ENCODE peak calls at places on chromosome 19, in six cellular contexts. X is lower leg skin, H is mucosa of descending colon, F is AG04450, Y is neural crest cell, J is WERI-Rb-1. B is an unnamed sample.

GRCh38 chr19:23190341-23190740 is 59.9 kb downstream of the ZNF724 start:
- DNase-seq in X (no peak), H (no peak), F (no peak), Y (no peak), J (no peak), B (no peak)

GRCh38 chr19:52248256-52248655 is 21.1 kb upstream of the ZNF766 start:
- DNase-seq in X (peak; percentile 33), H (no peak), F (no peak), Y (peak; percentile 20), J (peak; percentile 77), B (no peak)

GRCh38 chr19:29442094-29442493 is 83.7 kb upstream of the VSTM2B start:
- DNase-seq in X (no peak), H (no peak), F (no peak), Y (no peak), J (no peak), B (no peak)

GRCh38 chr19:41951686-41952172 is 7.4 kb downstream of the RABAC1 start:
- DNase-seq in X (peak; percentile 52), H (peak; percentile 78), F (peak; percentile 16), Y (peak; percentile 96), J (peak; percentile 89), B (peak; percentile 86)

GRCh38 chr19:56720281-56720680 is 48.7 kb upstream of the ZNF835 start:
- DNase-seq in X (no peak), H (no peak), F (no peak), Y (no peak), J (peak; percentile 16), B (no peak)

GRCh38 chr19:45250832-45251451 is at the start of gene MARK4:
- DNase-seq in X (no peak), H (no peak), F (no peak), Y (peak; percentile 48), J (peak; percentile 58), B (peak; percentile 56)

GRCh38 chr19:2869618-2870017 is 2.5 kb downstream of the ZNF556 start:
- DNase-seq in X (no peak), H (no peak), F (no peak), Y (no peak), J (no peak), B (no peak)

GRCh38 chr19:45825263-45825605 is 10.1 kb upstream of the RSPH6A start:
- DNase-seq in X (no peak), H (no peak), F (no peak), Y (no peak), J (no peak), B (no peak)

GRCh38 chr19:2982983-2983350 is 5.6 kb downstream of the TLE6 start:
- DNase-seq in X (peak; percentile 81), H (peak; percentile 78), F (peak; percentile 61), Y (no peak), J (peak; percentile 63), B (no peak)

GRCh38 chr19:28292822-28293500 is 920.0 kb downstream of the UQCRFS1 start:
- DNase-seq in X (no peak), H (no peak), F (no peak), Y (no peak), J (no peak), B (no peak)

GRCh38 chr19:54297759-54298305 is 15.1 kb downstream of the LILRA5 start:
- DNase-seq in X (no peak), H (no peak), F (no peak), Y (no peak), J (no peak), B (no peak)

GRCh38 chr19:37955986-37956385 is 49.0 kb downstream of the SIPA1L3 start:
- DNase-seq in X (no peak), H (no peak), F (no peak), Y (no peak), J (no peak), B (no peak)

GRCh38 chr19:50728084-50728737 is 5.0 kb downstream of the CLEC11A start:
- DNase-seq in X (peak; percentile 72), H (peak; percentile 71), F (no peak), Y (peak; percentile 89), J (peak; percentile 23), B (no peak)

GRCh38 chr19:2700660-2701360 is 1.7 kb downstream of the GNG7 start:
- DNase-seq in X (no peak), H (no peak), F (no peak), Y (no peak), J (no peak), B (no peak)

GRCh38 chr19:18273566-18274302 is 518 bp downstream of the IQCN start:
- DNase-seq in X (no peak), H (no peak), F (no peak), Y (no peak), J (no peak), B (no peak)

GRCh38 chr19:2809387-2810140 is 10.1 kb upstream of the ZNF554 start:
- DNase-seq in X (no peak), H (no peak), F (no peak), Y (no peak), J (no peak), B (no peak)

GRCh38 chr19:5292843-5293606 is 47.6 kb downstream of the PTPRS start:
- DNase-seq in X (no peak), H (no peak), F (peak; percentile 36), Y (peak; percentile 63), J (peak; percentile 73), B (peak; percentile 43)

GRCh38 chr19:7637374-7638256 is 705 bp downstream of the STXBP2 start:
- DNase-seq in X (no peak), H (peak; percentile 85), F (no peak), Y (no peak), J (no peak), B (no peak)

GRCh38 chr19:36999313-36999712 is 78.9 kb upstream of the ZNF420 start:
- DNase-seq in X (no peak), H (no peak), F (no peak), Y (no peak), J (no peak), B (no peak)

GRCh38 chr19:37988758-37989635 is 82.0 kb downstream of the SIPA1L3 start:
- DNase-seq in X (no peak), H (no peak), F (no peak), Y (no peak), J (no peak), B (no peak)

GRCh38 chr19:2992958-2993357 is 15.6 kb downstream of the TLE6 start:
- DNase-seq in X (no peak), H (no peak), F (no peak), Y (no peak), J (no peak), B (no peak)

GRCh38 chr19:28429356-28429755 is 783.6 kb downstream of the UQCRFS1 start:
- DNase-seq in X (no peak), H (no peak), F (no peak), Y (no peak), J (no peak), B (no peak)

GRCh38 chr19:52028780-52029123 is 573 bp upstream of the ZNF614 start:
- DNase-seq in X (no peak), H (no peak), F (no peak), Y (no peak), J (no peak), B (no peak)

GRCh38 chr19:45414468-45414867 is 8.0 kb downstream of the POLR1G start:
- DNase-seq in X (no peak), H (no peak), F (no peak), Y (no peak), J (no peak), B (no peak)

GRCh38 chr19:29467824-29468401 is 57.9 kb upstream of the VSTM2B start:
- DNase-seq in X (no peak), H (no peak), F (no peak), Y (no peak), J (peak; percentile 34), B (no peak)

GRCh38 chr19:53019684-53020083 is 6.0 kb downstream of the ERVV-1 start:
- DNase-seq in X (no peak), H (no peak), F (no peak), Y (no peak), J (peak; percentile 69), B (no peak)

GRCh38 chr19:20611866-20612265 is 46.3 kb upstream of the ZNF737 start:
- DNase-seq in X (no peak), H (no peak), F (no peak), Y (no peak), J (no peak), B (no peak)

GRCh38 chr19:28961772-28962500 is 251.0 kb downstream of the UQCRFS1 start:
- DNase-seq in X (no peak), H (no peak), F (no peak), Y (no peak), J (no peak), B (no peak)

GRCh38 chr19:56837492-56837891 is 3.0 kb downstream of the PEG3 start:
- DNase-seq in X (peak; percentile 41), H (peak; percentile 63), F (no peak), Y (no peak), J (peak; percentile 78), B (no peak)

GRCh38 chr19:16325161-16325527 is 518 bp downstream of the KLF2 start:
- DNase-seq in X (no peak), H (peak; percentile 69), F (no peak), Y (peak; percentile 32), J (peak; percentile 55), B (peak; percentile 62)

DNA sequence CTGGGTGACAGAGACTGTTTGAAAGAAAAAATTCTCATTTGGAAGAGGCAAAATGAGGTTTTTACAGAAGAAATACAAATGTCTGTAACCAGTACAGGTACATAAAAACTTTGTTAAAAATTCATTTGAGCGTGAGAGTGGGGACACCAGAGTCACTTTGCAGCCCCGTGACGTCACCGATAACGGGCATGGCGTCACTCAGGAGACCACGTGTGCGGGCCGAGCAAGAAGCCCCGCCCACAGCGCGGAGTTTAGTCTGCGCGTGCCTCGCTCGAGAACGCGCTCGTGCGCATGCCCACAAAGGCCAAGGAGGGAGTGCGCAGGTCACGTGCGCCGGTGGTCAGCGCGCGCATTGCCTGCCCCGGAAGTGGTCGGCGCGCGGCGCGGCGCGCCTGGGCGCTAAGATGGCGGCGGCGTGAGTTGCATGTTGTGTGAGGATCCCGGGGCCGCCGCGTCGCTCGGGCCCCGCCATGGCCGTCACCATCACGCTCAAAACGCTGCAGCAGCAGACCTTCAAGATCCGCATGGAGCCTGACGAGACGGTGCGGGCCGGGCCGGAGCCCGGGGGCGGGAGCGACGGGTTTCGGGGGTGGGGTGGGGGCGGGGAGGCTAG is at the start of gene RAD23A:
- DNase-seq in X (peak; percentile 95), H (peak; percentile 99), F (peak; percentile 97), Y (peak; percentile 99), J (peak; percentile 97), B (peak; percentile 99)
- TF ChIP-seq CTCF in X (no peak), H (no peak), F (no peak), Y (no peak), J (no peak), B (no peak)

GRCh38 chr19:35123573-35123972 is 8.0 kb downstream of the FXYD3 start:
- DNase-seq in X (peak; percentile 80), H (no peak), F (no peak), Y (no peak), J (no peak), B (no peak)
- TF ChIP-seq CTCF in X (no peak), H (no peak), F (no peak), Y (no peak), J (no peak), B (no peak)

GRCh38 chr19:48290341-48290922 is 20.6 kb downstream of the ZNF114 start:
- DNase-seq in X (no peak), H (no peak), F (no peak), Y (peak; percentile 42), J (no peak), B (no peak)
- TF ChIP-seq CTCF in X (no peak), H (no peak), F (peak; percentile 37), Y (no peak), J (peak; percentile 3), B (no peak)

DNA sequence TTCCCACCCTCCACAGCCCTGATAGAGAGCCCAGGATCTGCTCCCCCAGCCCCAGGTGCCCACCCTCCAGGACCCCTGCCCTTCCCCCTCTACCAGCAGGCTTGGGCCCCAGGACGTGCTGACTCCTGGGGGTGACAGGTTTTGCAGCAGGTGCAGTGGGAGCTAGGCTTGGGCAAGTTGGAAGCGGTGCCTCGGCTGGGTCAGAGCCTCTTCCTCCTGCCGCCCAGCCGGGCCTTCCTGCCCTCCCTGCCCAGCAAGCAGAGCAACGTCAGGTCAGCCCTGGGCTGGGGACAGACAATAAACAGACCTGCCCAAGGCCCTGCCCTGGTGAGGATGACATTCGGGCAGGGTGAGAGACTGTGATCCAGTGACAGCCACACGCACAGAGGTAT is 9.2 kb upstream of the NCCRP1 start:
- DNase-seq in X (no peak), H (no peak), F (no peak), Y (no peak), J (no peak), B (no peak)
- TF ChIP-seq CTCF in X (no peak), H (no peak), F (no peak), Y (peak; percentile 44), J (no peak), B (no peak)